ENCODE peak calls at places on chromosomes 5 and 9, in five cellular contexts. O is endothelial cell of umbilical vein, J is ovary, G is transverse colon, Z is fibroblast of the aortic adventitia. R is an unnamed sample.

GRCh38 chr9:92291577-92291976 is 1.9 kb downstream of the IARS1 start:
- DNase-seq in J (no peak), G (no peak), Z (no peak), O (no peak), R (no peak)

GRCh38 chr9:125521462-125522327 is 185.3 kb downstream of the MAPKAP1 start:
- DNase-seq in O (peak), J (no peak), G (no peak), Z (peak), R (no peak)

GRCh38 chr9:16516887-16517286 is 353.6 kb downstream of the BNC2 start:
- DNase-seq in J (no peak), Z (peak), G (no peak), O (peak), R (no peak)

GRCh38 chr5:200985-201384 is 9.7 kb downstream of the LRRC14B start:
- DNase-seq in Z (no peak), O (no peak), G (no peak), J (peak), R (no peak)

GRCh38 chr9:121598167-121599000 is 53.0 kb upstream of the DAB2IP start:
- DNase-seq in J (peak), Z (peak), O (no peak), G (peak), R (peak)

GRCh38 chr9:112366591-112366990 is 13.3 kb upstream of the HSDL2 start:
- DNase-seq in G (no peak), J (no peak), O (no peak), Z (no peak), R (no peak)

GRCh38 chr5:115415143-115415491 is 118.7 kb upstream of the CCDC112 start:
- DNase-seq in J (no peak), Z (peak), G (peak), O (peak), R (peak)

GRCh38 chr5:37882636-37883035 is 42.8 kb upstream of the GDNF start:
- DNase-seq in Z (peak), G (no peak), J (no peak), O (no peak), R (no peak)

GRCh38 chr5:105840800-105841199 is 1829.9 kb downstream of the EFNA5 start:
- DNase-seq in G (no peak), Z (no peak), J (no peak), O (peak), R (no peak)

GRCh38 chr9:85984457-85984856 is 43.5 kb downstream of the NAA35 start:
- DNase-seq in O (no peak), G (no peak), J (no peak), Z (no peak), R (no peak)

GRCh38 chr9:37271679-37272078 is 150.8 kb upstream of the GRHPR start:
- DNase-seq in Z (peak), G (no peak), J (no peak), O (no peak), R (no peak)

GRCh38 chr5:4191703-4192102 is 596.1 kb downstream of the IRX1 start:
- DNase-seq in J (no peak), Z (no peak), O (no peak), G (no peak), R (no peak)

GRCh38 chr9:112087506-112087905 is 87.6 kb downstream of the SUSD1 start:
- DNase-seq in G (no peak), Z (no peak), O (no peak), J (no peak), R (no peak)

GRCh38 chr9:22136446-22137140 is 127.5 kb upstream of the CDKN2B start:
- DNase-seq in O (no peak), G (no peak), J (no peak), Z (peak), R (no peak)

GRCh38 chr9:120366646-120367019 is 213.3 kb downstream of the CDK5RAP2 start:
- DNase-seq in O (peak), J (no peak), G (no peak), Z (peak), R (peak)

GRCh38 chr5:170357853-170358497 is 31.2 kb downstream of the KCNMB1 start:
- DNase-seq in J (no peak), O (no peak), Z (no peak), G (peak), R (peak)

GRCh38 chr9:79028101-79028500 is 543.7 kb upstream of the TLE4 start:
- DNase-seq in O (peak), Z (peak), G (no peak), J (no peak), R (no peak)

GRCh38 chr9:79387091-79387490 is 184.7 kb upstream of the TLE4 start:
- DNase-seq in J (no peak), G (no peak), O (no peak), Z (no peak), R (no peak)

DNA sequence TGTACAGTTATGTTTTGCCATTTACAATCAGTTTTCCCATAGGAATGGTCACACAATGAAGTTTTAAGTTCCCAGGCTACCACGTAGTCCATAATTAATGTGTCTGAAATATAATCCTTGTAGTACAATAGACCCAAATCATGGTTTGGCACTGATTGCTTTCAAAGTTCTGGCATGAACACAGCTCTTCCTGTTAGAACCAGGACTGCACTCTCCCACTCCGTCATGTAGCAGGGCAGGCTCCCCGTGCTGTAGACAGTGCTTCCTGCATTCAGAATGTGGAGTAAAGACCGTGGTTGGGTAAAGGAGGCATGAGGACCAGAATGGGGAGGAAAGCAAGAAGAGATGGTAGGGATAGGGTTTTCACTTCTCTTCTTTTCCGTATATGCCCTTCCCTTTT is 4.0 kb downstream of the SEC61B start:
- DNase-seq in Z (peak), G (no peak), O (peak), J (no peak), R (no peak)
- H3K4me3 ChIP-seq in Z (no peak), G (no peak), O (no peak), J (no peak), R (no peak)

GRCh38 chr5:78283802-78284201 is 10.7 kb downstream of the AP3B1 start:
- DNase-seq in Z (no peak), G (no peak), O (no peak), J (no peak), R (no peak)

GRCh38 chr5:78283105-78283504 is 11.4 kb downstream of the AP3B1 start:
- DNase-seq in G (no peak), Z (no peak), O (no peak), J (no peak), R (no peak)

GRCh38 chr5:78279194-78279593 is 15.3 kb downstream of the AP3B1 start:
- DNase-seq in O (no peak), Z (no peak), G (no peak), J (no peak), R (no peak)

GRCh38 chr5:78277715-78278114 is 16.8 kb downstream of the AP3B1 start:
- DNase-seq in Z (no peak), O (no peak), G (no peak), J (no peak), R (no peak)

GRCh38 chr5:78280261-78280660 is 14.2 kb downstream of the AP3B1 start:
- DNase-seq in G (no peak), O (no peak), J (no peak), Z (no peak), R (no peak)
- TF ChIP-seq CTCF in G (no peak), O (no peak), J (no peak), Z (no peak), R (no peak)

GRCh38 chr9:136663311-136663679 is 579 bp downstream of the EGFL7 start:
- DNase-seq in O (no peak), G (no peak), J (no peak), Z (no peak), R (no peak)

GRCh38 chr9:136661641-136662325 is 933 bp upstream of the EGFL7 start:
- DNase-seq in J (no peak), G (no peak), O (peak), Z (no peak), R (no peak)

GRCh38 chr9:136662326-136662655 is 425 bp upstream of the EGFL7 start:
- DNase-seq in Z (no peak), J (no peak), O (no peak), G (no peak), R (no peak)

GRCh38 chr9:136664000-136664798 is 1.5 kb downstream of the EGFL7 start:
- DNase-seq in J (no peak), G (no peak), Z (no peak), O (no peak), R (no peak)

DNA sequence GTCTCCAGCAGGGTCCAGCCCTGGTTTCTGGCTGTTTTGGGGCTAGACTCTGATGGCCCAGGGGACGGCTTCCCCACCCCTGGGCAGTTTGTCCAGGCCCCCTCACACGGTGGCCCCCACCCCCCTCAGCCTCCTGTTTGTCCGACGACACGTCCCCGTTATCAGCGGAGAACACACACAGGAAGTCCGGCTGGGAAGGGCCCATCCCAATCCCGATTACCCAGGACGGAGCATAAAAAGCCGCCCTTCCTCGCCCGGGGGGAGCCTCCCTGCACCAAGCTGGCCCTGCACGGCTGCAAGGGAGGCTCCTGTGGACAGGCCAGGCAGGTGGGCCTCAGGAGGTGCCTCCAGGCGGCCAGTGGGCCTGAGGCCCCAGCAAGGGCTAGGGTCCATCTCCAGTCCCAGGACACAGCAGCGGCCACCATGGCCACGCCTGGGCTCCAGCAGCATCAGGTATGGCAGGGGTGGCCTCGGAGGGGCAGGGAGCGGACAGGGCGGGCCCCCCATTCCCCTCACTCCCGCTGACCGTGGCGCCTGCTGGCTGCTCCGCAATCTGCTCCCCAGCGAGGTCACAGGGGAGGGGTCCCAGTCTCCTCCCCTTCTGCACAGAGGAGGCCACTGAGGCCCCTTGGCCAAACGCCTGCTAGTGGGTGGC is at the start of gene EGFL7:
- DNase-seq in Z (no peak), J (no peak), O (peak), G (no peak), R (no peak)
- H3K4me3 ChIP-seq in Z (no peak), J (peak), O (peak), G (peak), R (peak)

GRCh38 chr9:19101203-19101602 is 1.5 kb downstream of the HAUS6 start:
- DNase-seq in J (no peak), O (no peak), Z (no peak), G (no peak), R (no peak)

GRCh38 chr9:19108038-19108437 is 5.3 kb upstream of the HAUS6 start:
- DNase-seq in J (no peak), Z (no peak), O (no peak), G (no peak), R (no peak)

GRCh38 chr9:19104528-19105282 is 2.0 kb upstream of the HAUS6 start:
- DNase-seq in Z (no peak), G (no peak), J (no peak), O (no peak), R (no peak)

GRCh38 chr9:19102181-19102630 is 498 bp downstream of the HAUS6 start:
- DNase-seq in J (peak), G (peak), Z (no peak), O (peak), R (no peak)

DNA sequence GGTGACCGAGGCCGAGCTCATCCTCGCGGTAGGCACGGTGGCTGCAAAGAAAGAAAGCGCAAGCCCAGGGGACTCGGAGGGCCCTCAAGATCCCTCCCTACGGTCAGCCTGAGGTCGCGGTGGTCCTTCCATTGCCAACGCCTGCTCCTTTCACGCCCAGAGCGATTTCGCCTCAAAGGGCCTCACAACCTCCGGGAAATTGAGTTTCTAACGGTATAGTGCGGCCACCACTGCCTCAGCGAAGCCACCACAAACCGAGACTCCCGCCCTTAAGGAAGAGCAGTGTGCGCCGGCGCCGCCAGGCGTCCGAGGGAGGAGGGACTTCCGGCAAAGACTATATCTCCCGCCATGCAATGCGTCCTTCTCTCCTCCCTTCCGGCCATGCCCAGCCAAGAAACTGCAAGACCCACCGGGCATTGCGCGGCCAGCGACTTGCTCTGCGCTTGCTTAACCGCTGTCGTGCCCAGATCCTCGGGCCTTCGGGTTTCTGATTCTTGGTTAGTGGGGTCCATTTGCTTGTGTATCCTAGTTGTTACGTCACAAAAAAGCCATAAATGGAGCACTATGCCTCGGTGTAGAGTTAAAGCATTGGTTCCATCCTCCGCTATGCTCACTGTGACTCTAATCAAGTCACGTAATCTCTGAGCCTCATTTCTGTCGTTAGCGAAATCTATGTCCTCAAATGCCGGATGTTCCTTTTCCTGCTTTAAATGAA is at the start of gene HAUS6:
- DNase-seq in J (peak), Z (peak), O (peak), G (peak), R (peak)
- TF ChIP-seq CTCF in J (peak), Z (peak), O (peak), G (peak), R (peak)

GRCh38 chr9:130846487-130847305 is 11.6 kb downstream of the ABL1 start:
- DNase-seq in G (no peak), O (peak), J (peak), Z (peak), R (no peak)

GRCh38 chr9:130847306-130848217 is 12.5 kb downstream of the ABL1 start:
- DNase-seq in G (peak), O (peak), Z (peak), J (peak), R (peak)

GRCh38 chr9:130845254-130845653 is 10.2 kb downstream of the ABL1 start:
- DNase-seq in J (no peak), O (no peak), G (no peak), Z (peak), R (no peak)

GRCh38 chr9:130844028-130844427 is 9.0 kb downstream of the ABL1 start:
- DNase-seq in J (no peak), Z (peak), O (no peak), G (no peak), R (no peak)

DNA sequence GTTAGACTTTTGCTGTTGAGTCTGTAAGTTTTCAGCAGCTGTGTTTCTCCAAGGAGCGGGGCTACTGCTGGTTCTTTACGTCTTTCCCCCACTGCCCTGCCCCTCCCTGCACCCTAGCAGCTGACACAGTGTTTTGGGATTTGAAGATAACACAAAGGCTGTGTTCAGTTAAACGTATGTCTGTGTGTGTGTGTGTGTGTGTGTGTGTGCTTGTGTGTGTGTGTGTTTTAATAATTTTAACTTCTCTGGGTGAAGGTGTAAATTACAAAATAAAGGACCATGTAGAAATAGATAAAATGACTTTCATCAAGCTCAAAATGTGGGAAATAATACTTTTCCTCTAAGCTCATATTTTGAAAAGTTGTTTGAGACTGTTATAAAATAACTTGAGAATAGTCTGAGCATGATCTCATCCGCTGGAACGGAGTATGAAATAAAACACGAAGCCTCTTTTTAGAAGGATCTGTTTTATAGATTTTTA is 10.9 kb downstream of the ABL1 start:
- DNase-seq in J (peak), Z (peak), O (peak), G (no peak), R (no peak)
- H3K4me3 ChIP-seq in J (peak), Z (peak), O (peak), G (no peak), R (no peak)

DNA sequence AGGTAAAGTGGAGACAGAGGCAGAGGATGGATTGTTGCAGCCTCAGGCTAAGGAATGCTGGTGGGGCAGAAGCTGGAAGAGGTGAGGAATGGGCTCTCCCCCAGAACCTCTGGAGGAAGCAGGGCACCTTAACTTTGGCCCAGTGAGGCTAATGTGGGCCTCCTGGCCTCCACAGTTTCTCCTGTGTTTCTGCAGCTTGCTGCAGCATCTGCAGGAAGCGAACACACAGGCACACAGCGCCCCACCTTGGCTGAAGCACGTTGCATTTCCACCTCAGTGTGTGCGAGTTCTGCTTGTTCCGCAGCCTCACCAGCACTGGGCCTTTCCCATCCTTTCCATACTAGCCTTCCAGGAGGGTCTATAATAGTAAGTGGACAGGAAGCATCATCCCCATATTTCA is 27.2 kb upstream of the ASS1 start:
- DNase-seq in Z (no peak), O (no peak), J (no peak), G (no peak), R (no peak)
- TF ChIP-seq CTCF in Z (no peak), O (no peak), J (no peak), G (no peak), R (no peak)

DNA sequence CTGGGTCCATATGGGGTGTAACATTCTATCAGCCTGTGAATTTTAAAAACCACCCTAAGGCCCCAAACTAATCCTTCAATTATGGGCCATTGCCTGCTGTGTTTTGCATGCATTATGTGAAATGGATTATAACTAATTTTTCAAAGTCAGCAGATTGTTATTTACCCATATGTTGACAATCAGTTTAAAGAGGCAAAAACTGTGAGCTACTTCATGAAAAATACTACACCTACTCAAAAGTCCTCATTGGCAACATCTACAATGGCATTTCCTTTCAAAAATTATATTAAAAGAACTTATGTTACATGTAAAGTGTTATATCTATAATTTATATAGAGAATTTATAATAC is 49.0 kb upstream of the KIF2A start:
- DNase-seq in G (no peak), Z (no peak), J (no peak), O (no peak), R (no peak)
- H3K4me3 ChIP-seq in G (no peak), Z (no peak), J (no peak), O (no peak), R (no peak)

DNA sequence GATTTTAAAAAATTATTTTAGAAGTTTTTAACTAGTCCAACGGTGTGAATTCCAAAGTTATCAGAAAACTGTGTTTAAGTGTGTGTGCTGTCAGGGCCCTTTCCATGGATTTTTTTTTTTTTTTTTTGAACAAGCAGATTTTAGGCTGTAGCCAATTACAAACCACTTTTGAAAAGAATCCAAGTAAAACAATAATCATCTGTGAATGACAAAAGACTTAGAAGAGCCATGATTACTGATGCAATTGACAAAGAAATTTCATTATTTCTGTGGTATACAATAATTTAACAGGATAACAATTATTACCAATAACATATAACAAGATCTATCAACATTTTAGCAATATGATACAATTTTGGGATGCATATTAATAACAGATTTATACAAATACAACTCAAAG is 16.2 kb upstream of the PAIP1 start:
- DNase-seq in Z (peak), J (no peak), O (peak), G (no peak), R (no peak)
- TF ChIP-seq CTCF in Z (no peak), J (no peak), O (no peak), G (no peak), R (no peak)

GRCh38 chr5:173499471-173500212 is 116.8 kb downstream of the BOD1 start:
- DNase-seq in O (no peak), G (no peak), J (no peak), Z (no peak), R (no peak)

GRCh38 chr5:173497685-173498084 is 118.8 kb downstream of the BOD1 start:
- DNase-seq in J (no peak), Z (no peak), G (no peak), O (no peak), R (no peak)

GRCh38 chr5:173498871-173499470 is 117.5 kb downstream of the BOD1 start:
- DNase-seq in Z (no peak), J (peak), O (no peak), G (no peak), R (no peak)

GRCh38 chr5:173496883-173497255 is 119.6 kb downstream of the BOD1 start:
- DNase-seq in J (no peak), G (no peak), Z (no peak), O (no peak), R (no peak)

DNA sequence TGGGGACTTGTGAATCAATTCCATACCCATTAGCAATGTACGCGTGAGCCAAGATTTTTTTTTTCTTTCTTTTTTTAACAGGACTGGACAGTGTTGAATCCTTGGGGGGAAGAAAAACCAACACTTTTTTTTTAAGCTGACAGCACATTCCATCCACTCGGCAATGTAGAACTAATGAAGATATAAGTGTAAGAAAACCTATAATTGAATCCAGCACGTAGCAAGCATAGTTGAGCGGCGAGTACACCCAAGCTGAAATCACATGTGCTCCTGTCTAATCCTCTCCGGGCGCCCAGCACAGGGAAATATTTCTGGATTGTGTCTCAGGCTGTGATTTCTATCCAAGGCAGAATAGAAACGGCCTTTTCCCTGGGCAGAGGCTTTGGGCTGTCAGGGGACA is 118.2 kb downstream of the BOD1 start:
- DNase-seq in J (peak), O (no peak), G (no peak), Z (peak), R (no peak)
- H3K4me3 ChIP-seq in J (no peak), O (no peak), G (no peak), Z (no peak), R (no peak)